ENCODE peak calls at places on chromosomes 13 and 19, in four cellular contexts. One of them, this sample, is unnamed.

GRCh38 chr13:45398862-45399261 is 19.3 kb downstream of the SLC25A30 start:
- DNase-seq in cardiac muscle cell: no peak
- DNase-seq in fibroblast of lung: no peak
- DNase-seq in GM06990: no peak
- DNase-seq in this sample: no peak

GRCh38 chr13:53017433-53017970 is 11.1 kb upstream of the OLFM4 start:
- DNase-seq in cardiac muscle cell: no peak
- DNase-seq in fibroblast of lung: no peak
- DNase-seq in GM06990: no peak
- DNase-seq in this sample: no peak

GRCh38 chr19:6674868-6675305 is 4.9 kb upstream of the TNFSF14 start:
- DNase-seq in cardiac muscle cell: no peak
- DNase-seq in fibroblast of lung: peak
- DNase-seq in GM06990: peak
- DNase-seq in this sample: peak

GRCh38 chr19:947707-948533 is 22.1 kb downstream of the ARID3A start:
- DNase-seq in cardiac muscle cell: no peak
- DNase-seq in fibroblast of lung: no peak
- DNase-seq in GM06990: peak
- DNase-seq in this sample: peak

GRCh38 chr19:15025237-15025636 is 24.0 kb upstream of the CASP14 start:
- DNase-seq in cardiac muscle cell: no peak
- DNase-seq in fibroblast of lung: no peak
- DNase-seq in GM06990: no peak
- DNase-seq in this sample: no peak

GRCh38 chr13:40798380-40798779 is 9.0 kb downstream of the SLC25A15 start:
- DNase-seq in cardiac muscle cell: no peak
- DNase-seq in fibroblast of lung: no peak
- DNase-seq in GM06990: no peak
- DNase-seq in this sample: no peak

GRCh38 chr19:45508931-45509691 is 1.8 kb downstream of the VASP start:
- DNase-seq in cardiac muscle cell: peak
- DNase-seq in fibroblast of lung: peak
- DNase-seq in GM06990: peak
- DNase-seq in this sample: peak

GRCh38 chr13:44710576-44710975 is 134.4 kb upstream of the TSC22D1 start:
- DNase-seq in cardiac muscle cell: no peak
- DNase-seq in fibroblast of lung: peak
- DNase-seq in GM06990: no peak
- DNase-seq in this sample: no peak

GRCh38 chr13:98780451-98780850 is 28.0 kb upstream of the SLC15A1 start:
- DNase-seq in cardiac muscle cell: no peak
- DNase-seq in fibroblast of lung: no peak
- DNase-seq in GM06990: no peak
- DNase-seq in this sample: no peak

GRCh38 chr13:41130356-41130755 is 2.2 kb downstream of the KBTBD6 start:
- DNase-seq in cardiac muscle cell: no peak
- DNase-seq in fibroblast of lung: peak
- DNase-seq in GM06990: no peak
- DNase-seq in this sample: no peak

GRCh38 chr19:7366701-7367420 is 18.1 kb downstream of the ARHGEF18 start:
- DNase-seq in cardiac muscle cell: no peak
- DNase-seq in fibroblast of lung: peak
- DNase-seq in GM06990: no peak
- DNase-seq in this sample: no peak

GRCh38 chr13:27924529-27925141 is 4.8 kb downstream of the PDX1 start:
- DNase-seq in cardiac muscle cell: no peak
- DNase-seq in fibroblast of lung: no peak
- DNase-seq in GM06990: no peak
- DNase-seq in this sample: no peak

GRCh38 chr13:105035092-105035491 is 1500.4 kb downstream of the EFNB2 start:
- DNase-seq in cardiac muscle cell: no peak
- DNase-seq in fibroblast of lung: no peak
- DNase-seq in GM06990: no peak
- DNase-seq in this sample: no peak

GRCh38 chr19:1411255-1412191 is 4.1 kb downstream of the DAZAP1 start:
- DNase-seq in cardiac muscle cell: no peak
- DNase-seq in fibroblast of lung: peak
- DNase-seq in GM06990: no peak
- DNase-seq in this sample: no peak

GRCh38 chr19:8935460-8935859 is 74.7 kb downstream of the MUC16 start:
- DNase-seq in cardiac muscle cell: no peak
- DNase-seq in fibroblast of lung: peak
- DNase-seq in GM06990: no peak
- DNase-seq in this sample: no peak

GRCh38 chr19:3034845-3035541 is 5.9 kb upstream of the TLE2 start:
- DNase-seq in cardiac muscle cell: peak
- DNase-seq in fibroblast of lung: peak
- DNase-seq in GM06990: no peak
- DNase-seq in this sample: no peak

GRCh38 chr13:97495678-97496077 is 61.7 kb downstream of the RAP2A start:
- DNase-seq in cardiac muscle cell: no peak
- DNase-seq in fibroblast of lung: no peak
- DNase-seq in GM06990: no peak
- DNase-seq in this sample: no peak

GRCh38 chr19:13060233-13060963 is 42.3 kb downstream of the LYL1 start:
- DNase-seq in cardiac muscle cell: no peak
- DNase-seq in fibroblast of lung: peak
- DNase-seq in GM06990: no peak
- DNase-seq in this sample: no peak

GRCh38 chr19:16288544-16288943 is 36.1 kb upstream of the KLF2 start:
- DNase-seq in cardiac muscle cell: no peak
- DNase-seq in fibroblast of lung: peak
- DNase-seq in GM06990: no peak
- DNase-seq in this sample: no peak

GRCh38 chr13:111177081-111177711 is 62.1 kb downstream of the ARHGEF7 start:
- DNase-seq in cardiac muscle cell: peak
- DNase-seq in fibroblast of lung: peak
- DNase-seq in GM06990: peak
- DNase-seq in this sample: no peak

GRCh38 chr19:35587326-35587725 is 1.4 kb downstream of the PMIS2 start:
- DNase-seq in cardiac muscle cell: no peak
- DNase-seq in fibroblast of lung: peak
- DNase-seq in GM06990: no peak
- DNase-seq in this sample: no peak
- TF ChIP-seq CTCF in cardiac muscle cell: no peak
- TF ChIP-seq CTCF in fibroblast of lung: no peak
- TF ChIP-seq CTCF in GM06990: no peak
- TF ChIP-seq CTCF in this sample: no peak

GRCh38 chr13:48749699-48750473 is 96.2 kb downstream of the CYSLTR2 start:
- DNase-seq in cardiac muscle cell: peak
- DNase-seq in fibroblast of lung: peak
- DNase-seq in GM06990: peak
- DNase-seq in this sample: no peak

GRCh38 chr13:48748681-48749080 is 95.0 kb downstream of the CYSLTR2 start:
- DNase-seq in cardiac muscle cell: no peak
- DNase-seq in fibroblast of lung: no peak
- DNase-seq in GM06990: no peak
- DNase-seq in this sample: no peak

GRCh38 chr13:48749144-48749543 is 95.4 kb downstream of the CYSLTR2 start:
- DNase-seq in cardiac muscle cell: no peak
- DNase-seq in fibroblast of lung: peak
- DNase-seq in GM06990: no peak
- DNase-seq in this sample: no peak

GRCh38 chr13:48746816-48747215 is 93.1 kb downstream of the CYSLTR2 start:
- DNase-seq in cardiac muscle cell: no peak
- DNase-seq in fibroblast of lung: no peak
- DNase-seq in GM06990: no peak
- DNase-seq in this sample: no peak

GRCh38 chr13:48750588-48751383 is 97.1 kb downstream of the CYSLTR2 start:
- DNase-seq in cardiac muscle cell: no peak
- DNase-seq in fibroblast of lung: peak
- DNase-seq in GM06990: no peak
- DNase-seq in this sample: no peak
- TF ChIP-seq CTCF in cardiac muscle cell: peak
- TF ChIP-seq CTCF in fibroblast of lung: peak
- TF ChIP-seq CTCF in GM06990: no peak
- TF ChIP-seq CTCF in this sample: no peak

DNA sequence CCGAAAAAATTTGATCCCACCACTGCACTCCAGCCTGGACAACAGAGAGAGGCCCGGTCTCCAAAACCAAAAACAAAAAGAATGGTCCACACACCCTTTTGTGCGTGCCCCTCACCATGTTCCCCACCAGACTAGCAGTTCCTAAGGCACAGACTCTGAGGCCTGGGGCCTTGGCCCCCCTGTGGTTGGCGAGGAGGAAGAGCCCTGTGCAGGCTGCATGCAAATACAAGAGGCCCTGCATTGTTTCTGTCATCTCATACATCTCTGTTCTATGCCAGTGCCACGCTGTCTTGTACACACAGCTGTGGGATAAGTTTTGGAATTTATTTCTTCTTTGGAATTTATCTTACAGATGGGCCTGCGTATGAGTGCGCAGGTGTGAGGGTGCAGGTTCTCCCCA is 4.7 kb upstream of the YJEFN3 start:
- DNase-seq in cardiac muscle cell: no peak
- DNase-seq in fibroblast of lung: no peak
- DNase-seq in GM06990: no peak
- DNase-seq in this sample: no peak
- TF ChIP-seq CTCF in cardiac muscle cell: no peak
- TF ChIP-seq CTCF in fibroblast of lung: no peak
- TF ChIP-seq CTCF in GM06990: peak
- TF ChIP-seq CTCF in this sample: no peak

DNA sequence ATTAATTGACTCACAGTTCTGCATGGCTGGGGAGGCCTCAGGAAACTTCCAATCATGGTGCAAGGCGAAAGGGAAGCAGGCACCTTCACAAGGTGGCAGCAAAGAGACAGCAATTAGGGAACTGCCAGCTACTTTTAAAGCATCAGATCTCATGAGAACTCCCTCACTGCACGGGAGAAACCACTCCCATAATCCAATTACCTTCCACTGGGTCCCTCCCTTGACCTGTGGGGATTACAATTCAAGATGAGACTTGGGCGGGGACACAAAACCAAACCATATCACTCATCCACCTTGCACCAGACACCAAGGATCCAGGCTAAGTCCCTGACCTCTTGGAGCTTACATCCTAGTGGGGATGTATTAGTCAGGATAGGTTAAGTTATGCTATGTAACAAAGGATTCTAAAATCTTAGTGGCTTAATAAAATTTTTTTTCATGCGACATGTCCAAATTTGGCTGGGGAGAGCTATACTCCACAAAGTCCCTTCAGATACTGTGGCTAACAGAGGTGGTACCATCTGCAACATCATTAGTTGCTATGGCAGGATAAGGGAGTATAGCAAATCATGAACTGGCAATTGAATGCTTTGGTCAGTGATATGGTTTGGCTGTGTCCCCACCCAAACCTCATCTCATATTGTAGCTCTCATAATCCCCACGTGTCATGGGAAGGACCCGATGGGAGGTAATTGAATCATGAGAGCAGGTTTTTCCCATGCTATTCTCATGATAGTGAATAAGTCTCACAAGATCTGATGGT is 8.3 kb upstream of the FAM187B start:
- DNase-seq in cardiac muscle cell: no peak
- DNase-seq in fibroblast of lung: no peak
- DNase-seq in GM06990: no peak
- DNase-seq in this sample: peak
- TF ChIP-seq CTCF in cardiac muscle cell: peak
- TF ChIP-seq CTCF in fibroblast of lung: no peak
- TF ChIP-seq CTCF in GM06990: peak
- TF ChIP-seq CTCF in this sample: no peak

GRCh38 chr19:52670046-52670445 is 31.9 kb upstream of the ZNF83 start:
- DNase-seq in cardiac muscle cell: no peak
- DNase-seq in fibroblast of lung: no peak
- DNase-seq in GM06990: no peak
- DNase-seq in this sample: no peak

GRCh38 chr19:52665047-52665446 is 26.9 kb upstream of the ZNF83 start:
- DNase-seq in cardiac muscle cell: no peak
- DNase-seq in fibroblast of lung: no peak
- DNase-seq in GM06990: no peak
- DNase-seq in this sample: no peak

GRCh38 chr19:52669586-52669985 is 31.4 kb upstream of the ZNF83 start:
- DNase-seq in cardiac muscle cell: no peak
- DNase-seq in fibroblast of lung: no peak
- DNase-seq in GM06990: no peak
- DNase-seq in this sample: no peak

GRCh38 chr19:52665529-52665928 is 27.4 kb upstream of the ZNF83 start:
- DNase-seq in cardiac muscle cell: no peak
- DNase-seq in fibroblast of lung: peak
- DNase-seq in GM06990: no peak
- DNase-seq in this sample: no peak

DNA sequence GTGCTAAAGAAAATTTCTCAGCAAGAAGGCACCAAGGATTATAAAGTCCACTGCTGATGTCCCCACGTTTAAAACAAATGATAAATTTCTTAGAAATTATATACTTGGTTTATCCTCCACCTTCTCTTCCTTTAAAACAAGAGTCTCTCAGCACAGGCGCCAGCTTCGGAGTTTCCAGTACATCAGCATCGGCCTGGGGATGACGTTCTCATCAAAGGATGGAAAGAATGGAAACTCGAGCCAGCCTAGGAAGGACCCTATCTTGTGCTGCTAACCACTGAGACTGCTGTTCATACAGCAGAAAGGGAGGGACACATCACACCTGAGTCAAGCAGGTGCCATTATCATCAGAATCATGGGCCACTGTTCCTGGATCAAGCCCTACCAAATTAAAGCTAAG is 29.8 kb upstream of the ZNF83 start:
- DNase-seq in cardiac muscle cell: no peak
- DNase-seq in fibroblast of lung: no peak
- DNase-seq in GM06990: no peak
- DNase-seq in this sample: no peak
- TF ChIP-seq CTCF in cardiac muscle cell: no peak
- TF ChIP-seq CTCF in fibroblast of lung: no peak
- TF ChIP-seq CTCF in GM06990: no peak
- TF ChIP-seq CTCF in this sample: no peak

DNA sequence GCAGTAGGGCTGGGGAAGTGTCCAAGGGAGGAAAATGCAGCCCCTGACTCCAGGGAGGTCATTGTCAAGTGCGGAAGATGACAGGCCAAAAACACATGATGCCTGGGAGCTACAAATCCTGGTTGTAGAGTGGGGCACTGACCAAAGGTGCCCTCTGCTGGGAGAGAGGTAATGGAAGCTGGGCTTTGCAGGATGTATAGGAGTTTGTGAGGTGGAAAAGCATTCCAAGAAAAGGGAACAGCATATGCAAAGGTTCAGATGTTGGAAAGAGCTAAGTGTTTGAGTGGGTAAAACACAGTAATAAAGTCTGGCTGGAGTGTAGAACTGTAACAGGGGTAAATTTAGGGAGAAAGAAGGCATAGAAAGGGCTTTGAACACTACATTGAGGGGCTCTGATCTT is 46.9 kb upstream of the PTPRS start:
- DNase-seq in cardiac muscle cell: no peak
- DNase-seq in fibroblast of lung: no peak
- DNase-seq in GM06990: no peak
- DNase-seq in this sample: no peak
- TF ChIP-seq CTCF in cardiac muscle cell: no peak
- TF ChIP-seq CTCF in fibroblast of lung: no peak
- TF ChIP-seq CTCF in GM06990: no peak
- TF ChIP-seq CTCF in this sample: no peak

GRCh38 chr13:54312885-54313284 is 1284.3 kb downstream of the OLFM4 start:
- DNase-seq in cardiac muscle cell: no peak
- DNase-seq in fibroblast of lung: no peak
- DNase-seq in GM06990: no peak
- DNase-seq in this sample: no peak
- TF ChIP-seq CTCF in cardiac muscle cell: no peak
- TF ChIP-seq CTCF in fibroblast of lung: no peak
- TF ChIP-seq CTCF in GM06990: no peak
- TF ChIP-seq CTCF in this sample: no peak